ENCODE peak calls at places on chromosomes 6 and 20, in ten cellular contexts. K, H, X, C, J, Y, R, F, G and S are unnamed samples.
A peak's percentile ranks its signal among the peaks of the same experiment; 100 is the strongest.

GRCh38 chr6:125910518-125910917 is 46.1 kb upstream of the HINT3 start:
- DNase-seq in K (no peak), H (no peak), X (no peak), C (no peak), J (peak; percentile 71), Y (no peak), R (no peak), F (no peak), G (peak; percentile 71), S (no peak)

GRCh38 chr6:14200047-14200446 is 82.5 kb downstream of the CD83 start:
- DNase-seq in K (no peak), H (no peak), X (no peak), C (no peak), J (no peak), Y (peak; percentile 41), R (no peak), F (no peak), G (peak; percentile 73), S (no peak)

GRCh38 chr6:167670938-167671338 is 155.8 kb upstream of the AFDN start:
- DNase-seq in K (no peak), H (no peak), X (no peak), C (no peak), J (no peak), Y (no peak), R (no peak), F (no peak), G (no peak), S (no peak)

GRCh38 chr6:13119549-13119948 is 208.8 kb downstream of the TBC1D7 start:
- DNase-seq in K (no peak), H (no peak), X (no peak), C (no peak), J (no peak), Y (no peak), R (no peak), F (no peak), G (no peak), S (no peak)

GRCh38 chr6:56727097-56727845 is 84.6 kb upstream of the DST start:
- DNase-seq in K (no peak), H (no peak), X (no peak), C (no peak), J (no peak), Y (peak; percentile 33), R (no peak), F (no peak), G (no peak), S (no peak)

GRCh38 chr6:12283904-12284303 is 6.3 kb upstream of the EDN1 start:
- DNase-seq in K (no peak), H (no peak), X (no peak), C (no peak), J (no peak), Y (no peak), R (no peak), F (no peak), G (no peak), S (no peak)

GRCh38 chr6:119076966-119077642 is 1.4 kb downstream of the FAM184A start:
- DNase-seq in K (no peak), H (no peak), X (no peak), C (no peak), J (peak; percentile 29), Y (no peak), R (no peak), F (no peak), G (no peak), S (no peak)

GRCh38 chr6:144346719-144347446 is 61.7 kb downstream of the UTRN start:
- DNase-seq in K (peak; percentile 80), H (no peak), X (no peak), C (no peak), J (no peak), Y (peak; percentile 82), R (no peak), F (no peak), G (peak; percentile 72), S (no peak)

GRCh38 chr6:104940881-104941693 is 15.8 kb upstream of the LIN28B start:
- DNase-seq in K (peak; percentile 45), H (peak; percentile 13), X (no peak), C (no peak), J (peak; percentile 52), Y (no peak), R (no peak), F (no peak), G (peak; percentile 44), S (peak; percentile 92)

GRCh38 chr20:49103019-49103418 is 56.9 kb downstream of the CSE1L start:
- DNase-seq in K (no peak), H (no peak), X (no peak), C (no peak), J (no peak), Y (no peak), R (no peak), F (no peak), G (no peak), S (no peak)

GRCh38 chr20:49104365-49104648 is 58.2 kb downstream of the CSE1L start:
- DNase-seq in K (no peak), H (no peak), X (no peak), C (no peak), J (no peak), Y (no peak), R (no peak), F (no peak), G (no peak), S (peak; percentile 56)

GRCh38 chr20:49100934-49101333 is 54.8 kb downstream of the CSE1L start:
- DNase-seq in K (no peak), H (no peak), X (no peak), C (no peak), J (peak; percentile 37), Y (no peak), R (no peak), F (no peak), G (no peak), S (no peak)

GRCh38 chr20:49106332-49106731 is 60.2 kb downstream of the CSE1L start:
- DNase-seq in K (no peak), H (no peak), X (no peak), C (no peak), J (no peak), Y (no peak), R (no peak), F (no peak), G (no peak), S (no peak)

GRCh38 chr20:49103647-49104364 is 57.7 kb downstream of the CSE1L start:
- DNase-seq in K (no peak), H (no peak), X (no peak), C (no peak), J (no peak), Y (no peak), R (no peak), F (no peak), G (no peak), S (no peak)
- H3K27ac ChIP-seq in K (peak overlapping the region; percentile 3), H (no peak overlapping the region), X (no peak overlapping the region), C (no peak overlapping the region), J (no peak overlapping the region), Y (no peak overlapping the region), R (no peak overlapping the region), F (no peak overlapping the region), G (no peak overlapping the region), S (peak overlapping the region; percentile 12)

GRCh38 chr20:45463113-45463512 is 6.4 kb upstream of the WFDC2 start:
- DNase-seq in K (no peak), H (no peak), X (no peak), C (no peak), J (no peak), Y (no peak), R (no peak), F (no peak), G (no peak), S (peak; percentile 72)

GRCh38 chr20:45467172-45467571 is 2.4 kb upstream of the WFDC2 start:
- DNase-seq in K (no peak), H (no peak), X (no peak), C (no peak), J (no peak), Y (no peak), R (no peak), F (no peak), G (no peak), S (no peak)

GRCh38 chr20:45467861-45468260 is 1.7 kb upstream of the WFDC2 start:
- DNase-seq in K (no peak), H (no peak), X (no peak), C (no peak), J (no peak), Y (no peak), R (no peak), F (no peak), G (no peak), S (peak; percentile 71)

GRCh38 chr20:45463709-45464108 is 5.8 kb upstream of the WFDC2 start:
- DNase-seq in K (no peak), H (no peak), X (no peak), C (no peak), J (no peak), Y (no peak), R (no peak), F (no peak), G (no peak), S (no peak)

GRCh38 chr20:45465492-45466266 is 3.9 kb upstream of the WFDC2 start:
- DNase-seq in K (no peak), H (no peak), X (no peak), C (no peak), J (no peak), Y (no peak), R (no peak), F (no peak), G (no peak), S (peak; percentile 41)
- H3K27ac ChIP-seq in K (no peak overlapping the region), H (no peak overlapping the region), X (no peak overlapping the region), C (no peak overlapping the region), J (no peak overlapping the region), Y (no peak overlapping the region), R (no peak overlapping the region), F (no peak overlapping the region), G (no peak overlapping the region), S (no peak overlapping the region)

DNA sequence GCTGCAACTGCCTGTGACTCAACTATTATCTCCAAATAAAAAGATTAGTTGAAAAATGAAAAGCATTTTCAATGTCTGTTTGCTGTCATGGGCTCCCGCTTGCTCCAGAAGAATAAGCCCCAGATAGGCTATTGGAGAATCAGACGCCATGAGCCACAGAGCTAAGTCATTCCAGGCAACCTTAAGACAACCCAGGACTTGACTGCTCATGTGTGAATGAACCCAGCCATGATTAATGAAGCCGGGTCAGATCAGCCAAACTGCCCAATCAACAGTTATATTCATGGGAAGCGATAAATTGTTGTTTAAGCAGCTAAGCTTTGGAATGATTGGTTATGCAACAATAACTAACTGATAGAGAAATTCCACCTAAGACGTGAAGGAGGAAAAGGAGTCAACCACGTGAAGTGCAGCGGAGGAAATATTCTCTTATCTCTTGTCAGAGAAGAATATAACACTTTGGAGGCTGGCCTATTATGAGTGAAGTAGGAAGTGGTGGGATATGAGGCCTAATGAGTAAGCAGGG is 64.2 kb downstream of the DOK5 start:
- DNase-seq in K (no peak), H (no peak), X (no peak), C (no peak), J (no peak), Y (no peak), R (no peak), F (no peak), G (no peak), S (no peak)
- H3K27ac ChIP-seq in K (no peak overlapping the region), H (no peak overlapping the region), X (no peak overlapping the region), C (no peak overlapping the region), J (no peak overlapping the region), Y (no peak overlapping the region), R (no peak overlapping the region), F (no peak overlapping the region), G (no peak overlapping the region), S (no peak overlapping the region)

DNA sequence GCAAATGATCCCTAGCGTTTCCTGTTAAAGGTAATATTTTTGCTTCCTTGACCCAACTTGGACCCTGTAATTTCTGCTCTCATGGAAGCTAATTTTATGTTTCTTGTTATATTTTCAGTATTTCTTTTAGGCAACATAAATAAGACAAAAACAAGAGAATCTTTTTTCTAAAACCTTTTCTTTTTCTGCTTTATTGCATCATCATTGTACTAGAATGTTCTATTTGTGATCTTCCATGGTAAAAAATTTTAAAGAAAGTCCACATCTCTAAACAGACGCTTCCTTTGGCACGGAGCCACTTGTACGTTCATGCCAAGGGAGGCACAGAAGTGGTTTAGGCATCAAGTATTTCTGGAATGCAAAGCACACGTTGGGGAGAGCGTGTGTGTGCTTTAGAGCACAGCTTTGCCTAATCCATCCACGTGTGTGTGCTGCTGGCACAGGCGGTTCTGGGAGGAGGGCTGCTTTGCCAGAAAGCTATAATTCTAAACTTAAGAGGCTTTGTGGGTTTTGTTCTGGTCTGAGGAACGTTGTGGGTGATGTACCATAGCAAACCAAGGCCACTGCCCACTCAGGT is 98.3 kb downstream of the SASH1 start:
- DNase-seq in K (peak; percentile 75), H (peak; percentile 48), X (peak; percentile 70), C (no peak), J (no peak), Y (peak; percentile 52), R (no peak), F (no peak), G (peak; percentile 85), S (peak; percentile 38)
- H3K27ac ChIP-seq in K (peak overlapping the region; percentile 91), H (peak overlapping the region; percentile 69), X (peak overlapping the region; percentile 44), C (no peak overlapping the region), J (no peak overlapping the region), Y (peak overlapping the region; percentile 34), R (peak overlapping the region; percentile 53), F (peak overlapping the region; percentile 84), G (peak overlapping the region; percentile 80), S (peak overlapping the region; percentile 12)